ENCODE peak calls at places on chromosome 12, in five cellular contexts. S, I, U, M and H are unnamed samples.

GRCh38 chr12:89349814-89350213 is 2.5 kb downstream of the DUSP6 start:
- DNase-seq in U (no peak), S (peak), I (peak), M (no peak), H (peak)

GRCh38 chr12:125824276-125824675 is 759.0 kb downstream of the AACS start:
- DNase-seq in I (no peak), S (no peak), U (no peak), M (no peak), H (no peak)

GRCh38 chr12:12097821-12098688 is 27.3 kb downstream of the BCL2L14 start:
- DNase-seq in M (no peak), S (no peak), U (no peak), I (no peak), H (no peak)

GRCh38 chr12:65313704-65314317 is 35.3 kb downstream of the MSRB3 start:
- DNase-seq in U (no peak), M (no peak), S (peak), I (no peak), H (no peak)

GRCh38 chr12:575129-575502 is 88.1 kb downstream of the NINJ2 start:
- DNase-seq in M (no peak), I (no peak), S (no peak), U (no peak), H (no peak)

GRCh38 chr12:3304436-3305135 is 186.4 kb upstream of the PRMT8 start:
- DNase-seq in S (no peak), U (no peak), M (no peak), I (peak), H (peak)

GRCh38 chr12:121812320-121812871 is 8.6 kb downstream of the SETD1B start:
- DNase-seq in M (no peak), U (no peak), I (no peak), S (peak), H (no peak)

GRCh38 chr12:30756074-30756473 is 1.3 kb upstream of the CAPRIN2 start:
- DNase-seq in U (no peak), S (no peak), I (no peak), M (no peak), H (no peak)

GRCh38 chr12:124497658-124498057 is 69.8 kb downstream of the NCOR2 start:
- DNase-seq in S (no peak), I (peak), M (no peak), U (no peak), H (no peak)

GRCh38 chr12:23210573-23210972 is 585.6 kb downstream of the ETNK1 start:
- DNase-seq in I (no peak), S (peak), U (no peak), M (no peak), H (no peak)

GRCh38 chr12:132489602-132490239 is at the start of gene FBRSL1:
- DNase-seq in S (peak), U (peak), I (peak), M (peak), H (peak)

GRCh38 chr12:12822886-12823285 is 9.7 kb downstream of the DDX47 start:
- DNase-seq in U (no peak), I (no peak), S (no peak), M (no peak), H (no peak)

GRCh38 chr12:4824415-4824814 is 85.3 kb upstream of the KCNA1 start:
- DNase-seq in M (no peak), I (no peak), S (no peak), U (no peak), H (no peak)

GRCh38 chr12:131761638-131762037 is 50.7 kb downstream of the SFSWAP start:
- DNase-seq in M (no peak), U (no peak), S (no peak), I (no peak), H (no peak)

GRCh38 chr12:57479043-57479375 is 657 bp downstream of the ARHGAP9 start:
- DNase-seq in U (no peak), I (no peak), S (no peak), M (no peak), H (no peak)

GRCh38 chr12:56645201-56645716 is 525 bp downstream of the ATP5F1B start:
- DNase-seq in I (peak), U (no peak), S (peak), M (no peak), H (peak)

GRCh38 chr12:57896437-57897201 is 44.7 kb upstream of the ATP23 start:
- DNase-seq in M (peak), I (peak), U (no peak), S (peak), H (peak)

GRCh38 chr12:77751939-77752338 is 78.8 kb upstream of the NAV3 start:
- DNase-seq in M (no peak), U (no peak), S (no peak), I (no peak), H (peak)

GRCh38 chr12:67498981-67499380 is 149.6 kb upstream of the DYRK2 start:
- DNase-seq in U (no peak), S (no peak), I (peak), M (no peak), H (no peak)

GRCh38 chr12:98572010-98572409 is 21.5 kb upstream of the SLC25A3 start:
- DNase-seq in M (no peak), U (no peak), S (peak), I (no peak), H (no peak)

GRCh38 chr12:52074656-52075408 is 4.7 kb upstream of the SMIM41 start:
- DNase-seq in U (no peak), S (no peak), M (no peak), I (no peak), H (no peak)